ENCODE peak calls at places on chromosomes 2 and 18, in nine cellular contexts. D, P, I, G, L, W, X, H and Y are unnamed samples.

GRCh38 chr18:3256693-3257626 is 5.0 kb upstream of the MYL12B start:
- DNase-seq in W (no peak), P (no peak), X (no peak), H (no peak), G (no peak), D (no peak), L (peak), I (no peak), Y (peak)

GRCh38 chr2:176297737-176298136 is 28.5 kb downstream of the MTX2 start:
- DNase-seq in H (no peak), W (no peak), L (no peak), G (no peak), P (no peak), D (no peak), I (no peak), X (no peak), Y (no peak)

GRCh38 chr2:187078297-187078696 is 229.3 kb upstream of the ZSWIM2 start:
- DNase-seq in H (no peak), G (no peak), P (no peak), D (no peak), W (no peak), L (no peak), I (no peak), X (no peak), Y (peak)

GRCh38 chr2:240916571-240917008 is 10.5 kb downstream of the CROCC2 start:
- DNase-seq in L (peak), I (no peak), G (peak), D (no peak), W (no peak), P (peak), H (no peak), X (no peak), Y (peak)

GRCh38 chr18:22872894-22873537 is 60.1 kb upstream of the RBBP8 start:
- DNase-seq in W (no peak), X (no peak), G (no peak), D (no peak), L (no peak), P (no peak), I (no peak), H (no peak), Y (no peak)

GRCh38 chr2:217851191-217852020 is 151.4 kb downstream of the TNS1 start:
- DNase-seq in D (no peak), L (no peak), I (no peak), W (no peak), H (no peak), P (no peak), G (no peak), X (no peak), Y (peak)

GRCh38 chr2:165163771-165164170 is 40.1 kb downstream of the SCN3A start:
- DNase-seq in H (no peak), P (no peak), D (no peak), I (no peak), L (no peak), X (no peak), G (no peak), W (no peak), Y (no peak)

GRCh38 chr2:54012538-54013141 is 41.8 kb upstream of the PSME4 start:
- DNase-seq in G (no peak), L (no peak), H (no peak), I (no peak), W (no peak), X (no peak), P (no peak), D (no peak), Y (no peak)

GRCh38 chr2:161122772-161123530 is 37.3 kb upstream of the TANK start:
- DNase-seq in H (no peak), X (no peak), P (no peak), L (peak), D (peak), G (no peak), W (no peak), I (no peak), Y (peak)

GRCh38 chr2:72917138-72917874 is at the start of gene EMX1:
- DNase-seq in L (peak), D (no peak), P (no peak), X (peak), H (peak), G (no peak), I (peak), W (no peak), Y (peak)

GRCh38 chr2:240820014-240820606 is at the start of gene KIF1A:
- DNase-seq in L (peak), D (no peak), G (no peak), I (no peak), W (no peak), H (peak), X (peak), P (no peak), Y (peak)

GRCh38 chr2:180644709-180645108 is 335.7 kb upstream of the UBE2E3 start:
- DNase-seq in H (no peak), W (no peak), G (no peak), P (no peak), L (no peak), D (no peak), X (no peak), I (no peak), Y (no peak)

GRCh38 chr2:72940786-72941185 is 23.5 kb downstream of the EMX1 start:
- DNase-seq in I (no peak), G (no peak), L (no peak), X (no peak), P (no peak), H (no peak), W (no peak), D (no peak), Y (peak)

GRCh38 chr18:11572201-11572600 is 37.2 kb upstream of the SLC35G4 start:
- DNase-seq in D (no peak), P (no peak), G (no peak), I (no peak), X (no peak), H (no peak), W (no peak), L (no peak), Y (no peak)

GRCh38 chr18:25503567-25504081 is 151.7 kb upstream of the ZNF521 start:
- DNase-seq in H (peak), G (peak), D (no peak), L (peak), P (no peak), I (no peak), X (no peak), W (peak), Y (peak)

GRCh38 chr2:164061129-164061746 is 325.4 kb upstream of the FIGN start:
- DNase-seq in H (peak), P (no peak), W (no peak), D (no peak), L (peak), X (peak), G (no peak), I (no peak), Y (peak)

GRCh38 chr2:207930747-207931146 is 94.6 kb downstream of the PLEKHM3 start:
- DNase-seq in X (no peak), D (no peak), L (no peak), I (no peak), G (no peak), H (no peak), W (no peak), P (no peak), Y (no peak)

GRCh38 chr2:237900891-237901831 is 41.7 kb downstream of the RAMP1 start:
- DNase-seq in G (peak), D (no peak), P (no peak), I (peak), H (no peak), W (no peak), L (no peak), X (no peak), Y (no peak)

GRCh38 chr2:43060435-43061016 is 165.9 kb downstream of the ZFP36L2 start:
- DNase-seq in H (no peak), P (no peak), D (no peak), I (no peak), L (no peak), W (no peak), G (peak), X (no peak), Y (no peak)

GRCh38 chr2:73232471-73233153 is 427 bp downstream of the PRADC1 start:
- DNase-seq in W (no peak), D (peak), H (no peak), G (no peak), L (no peak), I (no peak), X (peak), P (no peak), Y (peak)

GRCh38 chr2:15908371-15908770 is 32.0 kb upstream of the MYCN start:
- DNase-seq in D (no peak), G (no peak), W (no peak), L (no peak), X (no peak), H (no peak), P (no peak), I (no peak), Y (no peak)

GRCh38 chr2:43142921-43143438 is 83.4 kb downstream of the ZFP36L2 start:
- DNase-seq in P (no peak), G (no peak), D (peak), I (no peak), W (no peak), H (no peak), X (no peak), L (no peak), Y (peak)

GRCh38 chr2:74002515-74003391 is 18.0 kb downstream of the TET3 start:
- DNase-seq in X (peak), D (peak), H (peak), W (peak), L (peak), G (peak), P (no peak), I (peak), Y (peak)

GRCh38 chr18:62663731-62664336 is 51.5 kb upstream of the PHLPP1 start:
- DNase-seq in L (no peak), W (no peak), H (no peak), D (no peak), P (no peak), I (no peak), G (no peak), X (no peak), Y (peak)